ENCODE peak calls at places on chromosomes 13 and 19, in six cellular contexts. N is OCI-LY7; T is heart left ventricle; H is PC-3; R is Caco-2; W is CD4-positive, CD25-positive, alpha-beta regulatory T cell. P is an unnamed sample.

GRCh38 chr13:97974773-97975172 is 21.3 kb downstream of the IPO5 start:
- DNase-seq in N (no peak), T (no peak), H (no peak), R (no peak), W (no peak), P (no peak)

GRCh38 chr19:37654525-37654832 is 786 bp downstream of the ZFP30 start:
- DNase-seq in N (peak), T (no peak), H (peak), R (no peak), W (no peak), P (no peak)

GRCh38 chr13:99354371-99354951 is 47.3 kb upstream of the GPR183 start:
- DNase-seq in N (no peak), T (no peak), H (peak), R (no peak), W (peak), P (no peak)

GRCh38 chr13:35866801-35867200 is 264.4 kb downstream of the DCLK1 start:
- DNase-seq in N (no peak), T (peak), H (no peak), R (no peak), W (no peak), P (no peak)

GRCh38 chr13:64446372-64446771 is 2783.8 kb downstream of the PCDH9 start:
- DNase-seq in N (no peak), T (no peak), H (peak), R (peak), W (no peak), P (no peak)

GRCh38 chr13:43728411-43728810 is 58.4 kb downstream of the ENOX1 start:
- DNase-seq in N (no peak), T (no peak), H (no peak), R (no peak), W (no peak), P (no peak)

GRCh38 chr19:31274964-31275319 is 74.3 kb downstream of the TSHZ3 start:
- DNase-seq in N (no peak), T (no peak), H (no peak), R (no peak), W (no peak), P (no peak)

GRCh38 chr19:18657590-18658365 is 20.9 kb downstream of the KLHL26 start:
- DNase-seq in N (no peak), T (peak), H (no peak), R (peak), W (no peak), P (no peak)

GRCh38 chr13:113969311-113969972 is 4.4 kb downstream of the C13orf46 start:
- DNase-seq in N (no peak), T (no peak), H (no peak), R (no peak), W (no peak), P (no peak)

GRCh38 chr19:8635422-8635821 is 5.0 kb downstream of the NFILZ start:
- DNase-seq in N (no peak), T (no peak), H (peak), R (no peak), W (no peak), P (no peak)

GRCh38 chr13:79973533-79973963 is 367.4 kb downstream of the SPRY2 start:
- DNase-seq in N (peak), T (peak), H (no peak), R (peak), W (no peak), P (no peak)

GRCh38 chr13:44818428-44818827 is 170.8 kb downstream of the NUFIP1 start:
- DNase-seq in N (no peak), T (no peak), H (peak), R (peak), W (no peak), P (no peak)

GRCh38 chr19:45097450-45097775 is 4.4 kb downstream of the PPP1R37 start:
- DNase-seq in N (no peak), T (no peak), H (no peak), R (no peak), W (no peak), P (no peak)

GRCh38 chr13:76848596-76848995 is 37.6 kb downstream of the KCTD12 start:
- DNase-seq in N (no peak), T (no peak), H (no peak), R (no peak), W (no peak), P (no peak)

GRCh38 chr13:109105899-109106298 is 476.5 kb downstream of the MYO16 start:
- DNase-seq in N (no peak), T (no peak), H (no peak), R (no peak), W (no peak), P (no peak)

GRCh38 chr19:51059715-51060114 is 5.2 kb downstream of the KLK13 start:
- DNase-seq in N (no peak), T (no peak), H (no peak), R (no peak), W (no peak), P (no peak)

GRCh38 chr19:13195678-13196077 is 45.5 kb downstream of the IER2 start:
- DNase-seq in N (peak), T (no peak), H (no peak), R (peak), W (peak), P (no peak)

GRCh38 chr13:113406321-113407102 is 42.6 kb upstream of the GRTP1 start:
- DNase-seq in N (no peak), T (peak), H (no peak), R (no peak), W (no peak), P (peak)

GRCh38 chr19:15248106-15248505 is 15.9 kb upstream of the EPHX3 start:
- DNase-seq in N (no peak), T (no peak), H (no peak), R (no peak), W (no peak), P (no peak)

GRCh38 chr13:93948523-93948922 is 531.0 kb downstream of the DCT start:
- DNase-seq in N (no peak), T (no peak), H (no peak), R (no peak), W (no peak), P (no peak)

GRCh38 chr13:111398196-111398595 is 77.8 kb downstream of the TEX29 start:
- DNase-seq in N (no peak), T (peak), H (no peak), R (no peak), W (no peak), P (peak)

GRCh38 chr19:46493236-46494114 is 2.2 kb downstream of the PNMA8B start:
- DNase-seq in N (peak), T (peak), H (no peak), R (no peak), W (peak), P (no peak)

GRCh38 chr19:55473201-55473600 is 3.2 kb upstream of the ZNF628 start:
- DNase-seq in N (no peak), T (no peak), H (no peak), R (no peak), W (no peak), P (no peak)

GRCh38 chr19:19900124-19900523 is 622 bp upstream of the ZNF93 start:
- DNase-seq in N (no peak), T (no peak), H (no peak), R (no peak), W (no peak), P (no peak)

GRCh38 chr19:57276430-57276829 is 3.9 kb upstream of the ZNF460 start:
- DNase-seq in N (no peak), T (no peak), H (no peak), R (no peak), W (no peak), P (no peak)
- H3K4me3 ChIP-seq in N (no peak), T (no peak), H (no peak), R (no peak), W (no peak), P (no peak)

DNA sequence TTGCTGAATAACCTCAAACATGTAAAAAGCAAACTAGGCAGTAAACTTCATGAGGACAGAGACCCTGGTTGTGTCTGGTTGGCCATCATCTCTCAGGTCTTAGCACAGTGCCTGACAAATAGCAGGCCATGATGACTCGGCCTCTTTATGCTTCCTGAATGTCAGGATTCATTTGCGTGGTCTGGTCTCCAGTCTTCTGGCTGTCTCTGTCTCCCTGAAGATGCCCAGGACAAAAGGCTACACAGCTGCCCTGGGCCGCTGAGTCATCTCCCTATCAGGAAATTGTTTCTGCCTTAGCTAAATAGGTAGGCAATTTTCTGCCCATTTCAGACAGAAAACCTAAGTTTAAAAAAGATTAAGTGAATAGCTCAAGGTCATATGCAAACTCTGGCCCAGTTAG is 84.1 kb upstream of the FNDC3A start:
- DNase-seq in N (no peak), T (no peak), H (peak), R (no peak), W (no peak), P (no peak)
- H3K4me3 ChIP-seq in N (no peak), T (no peak), H (no peak), R (no peak), W (no peak), P (no peak)

DNA sequence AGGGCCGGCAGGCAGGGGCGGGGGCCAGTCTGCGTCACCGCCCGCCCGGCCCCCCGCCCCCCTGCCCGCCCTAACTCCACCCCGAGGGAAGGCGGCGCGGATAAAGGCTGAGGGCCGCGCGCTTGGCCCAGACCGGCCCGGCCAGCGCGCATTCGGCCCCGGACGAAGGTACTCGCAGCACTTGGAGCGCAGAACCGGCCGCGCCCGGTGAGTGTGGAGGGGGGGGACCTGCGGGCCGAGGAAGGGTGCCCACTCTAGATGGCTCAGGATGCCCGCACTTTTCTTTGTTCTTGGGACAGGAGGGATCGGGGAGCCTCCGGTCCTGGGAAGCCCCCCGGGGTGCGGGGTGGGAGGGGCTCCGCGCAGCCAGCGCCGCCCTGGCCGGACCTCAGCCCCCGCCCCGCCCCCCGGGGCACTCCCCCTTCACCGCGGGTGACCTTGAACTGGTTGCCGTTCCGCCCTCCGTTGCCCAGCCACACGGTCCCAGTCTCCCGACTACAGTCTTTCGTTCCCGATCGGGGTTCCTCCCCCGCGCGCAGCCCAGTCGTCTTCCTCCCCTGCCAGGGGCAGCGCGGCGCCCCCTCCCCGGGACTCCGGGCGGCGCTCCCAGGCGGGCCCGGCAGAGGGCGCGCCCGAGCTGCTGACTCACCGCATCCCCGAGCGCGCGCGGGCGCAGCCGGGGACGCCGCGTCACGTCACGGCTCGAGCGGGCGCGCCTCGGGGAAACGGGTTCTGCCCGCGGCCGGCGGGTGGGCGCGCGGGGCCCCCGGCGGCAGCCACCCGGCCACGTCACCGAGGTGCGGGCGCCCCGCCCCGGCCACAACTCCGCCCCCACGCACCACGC is at the start of gene MIDN:
- DNase-seq in N (peak), T (peak), H (peak), R (peak), W (peak), P (no peak)
- H3K4me3 ChIP-seq in N (peak), T (peak), H (peak), R (peak), W (no peak), P (peak)

GRCh38 chr19:40277356-40277755 is 7.8 kb downstream of the AKT2 start:
- DNase-seq in N (no peak), T (no peak), H (no peak), R (no peak), W (no peak), P (no peak)
- H3K4me3 ChIP-seq in N (no peak), T (no peak), H (no peak), R (no peak), W (no peak), P (no peak)

GRCh38 chr19:29841209-29841558 is 29.4 kb downstream of the CCNE1 start:
- DNase-seq in N (no peak), T (no peak), H (peak), R (no peak), W (no peak), P (no peak)

GRCh38 chr19:29840066-29840950 is 28.5 kb downstream of the CCNE1 start:
- DNase-seq in N (no peak), T (no peak), H (no peak), R (no peak), W (no peak), P (no peak)

GRCh38 chr19:29841559-29842367 is 30.0 kb downstream of the CCNE1 start:
- DNase-seq in N (peak), T (no peak), H (peak), R (peak), W (peak), P (peak)

GRCh38 chr19:29843180-29844051 is 31.6 kb downstream of the CCNE1 start:
- DNase-seq in N (no peak), T (peak), H (no peak), R (no peak), W (peak), P (peak)

DNA sequence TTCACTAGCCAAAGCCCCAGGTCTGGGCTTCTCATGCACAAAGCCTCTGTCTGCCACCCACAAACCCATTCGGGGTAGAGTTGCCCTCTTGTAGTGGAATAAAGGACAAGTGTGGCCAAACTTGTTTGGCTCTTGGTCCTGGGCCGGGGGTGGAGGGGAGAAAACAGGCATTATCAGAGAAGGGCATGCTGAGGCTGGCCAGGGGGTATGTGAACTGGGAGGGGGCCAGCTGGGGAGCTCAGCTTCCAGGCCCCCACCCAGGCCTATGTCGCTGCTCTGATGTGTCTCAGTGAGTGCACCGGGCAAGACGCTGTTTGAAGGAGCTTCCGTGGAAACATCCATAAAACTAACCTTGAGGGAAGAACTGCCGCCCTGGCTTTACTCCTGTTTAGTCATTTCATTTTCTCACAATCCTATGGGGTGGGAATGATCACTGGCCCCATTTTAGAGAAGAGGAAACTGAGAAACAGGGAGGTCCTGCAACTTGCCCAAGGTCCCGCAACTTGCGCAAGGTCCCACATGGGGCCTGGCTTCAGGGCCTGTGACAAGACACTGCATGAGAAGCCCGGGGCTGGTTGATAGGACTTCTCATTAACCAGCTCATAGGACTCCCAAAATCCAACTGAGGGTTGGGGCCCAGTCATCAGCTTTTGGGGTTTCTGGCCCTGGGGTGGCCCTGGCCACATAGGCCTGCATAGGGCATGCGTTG is 30.8 kb downstream of the CCNE1 start:
- DNase-seq in N (no peak), T (no peak), H (no peak), R (no peak), W (no peak), P (no peak)
- H3K4me3 ChIP-seq in N (no peak), T (peak), H (no peak), R (no peak), W (no peak), P (no peak)

DNA sequence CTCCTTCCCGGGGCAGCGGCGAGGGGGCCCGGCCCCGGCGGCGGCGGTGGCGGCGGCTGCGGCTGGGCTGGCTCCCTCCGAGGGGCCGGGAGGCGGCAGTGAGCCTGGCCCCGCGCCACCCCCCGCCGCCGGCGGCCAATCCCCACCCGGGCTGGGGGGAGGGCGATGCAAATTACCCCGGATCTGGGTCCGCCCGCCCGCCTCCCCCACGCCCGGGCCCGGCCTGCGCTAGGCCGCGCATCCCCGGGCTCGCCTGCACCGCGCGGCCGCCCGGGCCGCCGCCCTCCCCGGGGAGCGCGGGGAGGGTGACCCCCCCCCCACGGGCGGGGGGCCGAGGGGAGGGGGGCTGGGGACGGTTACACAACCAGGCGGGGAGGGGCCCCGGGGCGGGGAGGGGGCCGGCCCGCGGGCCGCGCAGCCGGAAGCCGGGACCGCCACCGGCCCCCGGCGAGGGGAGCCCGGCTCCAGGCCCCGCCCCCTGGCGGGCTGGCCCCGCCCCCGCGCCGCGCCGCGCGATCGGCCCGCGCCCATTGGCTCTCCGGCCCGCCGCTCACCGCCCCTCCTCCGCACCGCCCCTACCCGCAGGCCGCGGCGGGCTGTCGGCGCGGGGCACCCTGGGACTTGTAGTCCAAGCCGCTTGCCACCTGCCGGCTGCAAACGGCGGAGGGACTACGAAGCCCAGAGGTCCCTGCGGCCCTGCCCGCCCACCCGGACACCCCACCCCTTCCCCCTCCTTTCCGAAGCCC is 1.1 kb downstream of the ZBTB7A start:
- DNase-seq in N (peak), T (peak), H (peak), R (peak), W (peak), P (peak)
- H3K4me3 ChIP-seq in N (peak), T (peak), H (no peak), R (peak), W (no peak), P (peak)

DNA sequence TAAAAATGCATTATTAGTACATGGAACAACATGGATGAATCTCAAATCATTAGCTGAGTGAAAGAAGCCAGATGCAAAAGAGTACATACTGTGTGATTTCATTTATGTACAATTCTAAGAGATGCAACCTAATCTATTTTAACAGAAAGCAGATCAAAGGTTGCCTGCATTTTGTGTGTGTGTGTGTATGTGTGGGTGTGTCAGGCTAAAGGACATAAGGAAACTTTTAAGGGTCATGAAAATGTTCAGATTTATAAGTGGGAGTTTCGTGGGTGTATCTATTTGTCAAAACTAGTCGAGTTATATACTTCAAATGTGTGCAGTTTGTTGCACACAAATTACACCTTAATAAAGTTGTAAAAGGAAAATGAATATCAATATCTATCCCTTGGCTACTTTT is 17.9 kb upstream of the NEK3 start:
- DNase-seq in N (no peak), T (no peak), H (no peak), R (no peak), W (no peak), P (no peak)
- H3K4me3 ChIP-seq in N (no peak), T (no peak), H (no peak), R (no peak), W (no peak), P (no peak)

DNA sequence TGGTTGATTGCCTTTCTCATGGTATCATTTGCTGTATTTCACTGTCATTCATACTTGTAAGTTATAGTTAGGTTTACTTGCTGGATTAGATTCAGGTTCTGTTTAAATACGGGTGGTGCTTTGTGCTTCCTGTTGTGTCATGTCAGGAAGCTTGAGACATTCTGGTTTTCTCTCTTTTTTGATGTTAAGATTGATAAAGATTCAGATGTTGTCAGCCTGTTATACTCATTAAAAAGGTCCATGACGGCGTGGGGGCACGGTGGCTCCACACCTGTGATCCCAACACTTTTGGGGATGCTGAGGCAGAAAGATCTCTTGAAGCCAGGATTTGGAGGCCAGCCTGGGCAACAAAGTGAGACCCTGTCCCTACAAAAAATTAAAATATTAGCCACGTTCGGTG is 45.7 kb downstream of the NAA16 start:
- DNase-seq in N (no peak), T (no peak), H (peak), R (no peak), W (peak), P (no peak)
- H3K4me3 ChIP-seq in N (no peak), T (no peak), H (no peak), R (no peak), W (peak), P (no peak)